ENCODE peak calls at places on chromosomes 12 and 14, in eight cellular contexts. D, A, U, O, J, Z, S and F are unnamed samples.

GRCh38 chr14:87264796-87265195 is 728.2 kb downstream of the GALC start:
- DNase-seq in J (no peak), O (no peak), Z (no peak), D (no peak), S (no peak), A (no peak), U (peak), F (no peak)

GRCh38 chr12:27398466-27398865 is 48.1 kb upstream of the SMCO2 start:
- DNase-seq in Z (no peak), S (no peak), D (no peak), J (no peak), O (no peak), U (no peak), A (no peak), F (no peak)

GRCh38 chr12:3789838-3790237 is 36.9 kb upstream of the CRACR2A start:
- DNase-seq in D (no peak), A (no peak), Z (no peak), S (no peak), J (peak), O (no peak), U (no peak), F (no peak)

GRCh38 chr14:79016828-79017505 is 846.8 kb downstream of the NRXN3 start:
- DNase-seq in D (no peak), J (no peak), Z (no peak), O (no peak), S (peak), A (no peak), U (peak), F (peak)

GRCh38 chr12:104668274-104668718 is 211.5 kb downstream of the CHST11 start:
- DNase-seq in A (no peak), Z (no peak), S (no peak), D (peak), O (no peak), U (no peak), J (no peak), F (no peak)

GRCh38 chr12:124391340-124392261 is 96.7 kb downstream of the RFLNA start:
- DNase-seq in Z (peak), J (no peak), U (peak), O (no peak), D (no peak), A (peak), S (peak), F (peak)

GRCh38 chr12:123094349-123095073 is 56.4 kb downstream of the PITPNM2 start:
- DNase-seq in J (no peak), O (no peak), D (peak), S (peak), Z (no peak), U (peak), A (no peak), F (peak)

GRCh38 chr12:121992059-121992879 is 29.4 kb upstream of the BCL7A start:
- DNase-seq in J (no peak), S (peak), D (no peak), A (peak), O (no peak), Z (peak), U (peak), F (peak)

GRCh38 chr14:55077691-55078151 is 26.3 kb downstream of the MAPK1IP1L start:
- DNase-seq in S (no peak), D (peak), U (no peak), O (no peak), J (no peak), A (no peak), Z (no peak), F (no peak)

GRCh38 chr12:107109726-107110518 is 16.6 kb upstream of the CRY1 start:
- DNase-seq in A (no peak), D (no peak), Z (no peak), S (no peak), U (no peak), O (no peak), J (no peak), F (no peak)

GRCh38 chr14:63438065-63438757 is 105.0 kb downstream of the PPP2R5E start:
- DNase-seq in S (peak), Z (no peak), D (peak), A (peak), J (peak), U (peak), O (no peak), F (peak)

GRCh38 chr12:127582074-127582473 is 684.9 kb upstream of the TMEM132C start:
- DNase-seq in Z (no peak), O (no peak), S (no peak), A (no peak), J (no peak), U (no peak), D (no peak), F (no peak)

GRCh38 chr14:105861985-105862465 is 335.6 kb downstream of the TMEM121 start:
- DNase-seq in U (no peak), D (no peak), A (peak), S (no peak), Z (no peak), O (no peak), J (no peak), F (no peak)

GRCh38 chr14:22268875-22269274 is 320.1 kb downstream of the DAD1 start:
- DNase-seq in J (no peak), O (no peak), D (no peak), Z (no peak), U (peak), S (no peak), A (no peak), F (no peak)

GRCh38 chr12:64181504-64182291 is 40.4 kb downstream of the KICS2 start:
- DNase-seq in O (no peak), A (no peak), Z (no peak), J (peak), S (peak), D (peak), U (peak), F (peak)

GRCh38 chr12:31737763-31738162 is 8.9 kb upstream of the AMN1 start:
- DNase-seq in J (no peak), O (no peak), S (no peak), A (peak), U (no peak), D (no peak), Z (no peak), F (no peak)

GRCh38 chr12:43113616-43114015 is 438.4 kb downstream of the ADAMTS20 start:
- DNase-seq in U (no peak), O (no peak), D (no peak), S (no peak), Z (no peak), A (no peak), J (no peak), F (no peak)

GRCh38 chr14:73991097-73991496 is 28.0 kb downstream of the ENTPD5 start:
- DNase-seq in U (no peak), Z (no peak), A (no peak), J (no peak), S (no peak), D (no peak), O (no peak), F (no peak)

GRCh38 chr12:122030427-122030825 is 8.7 kb downstream of the BCL7A start:
- DNase-seq in S (no peak), D (no peak), J (no peak), O (no peak), A (no peak), Z (no peak), U (no peak), F (no peak)

GRCh38 chr12:107134558-107134957 is 41.2 kb upstream of the CRY1 start:
- DNase-seq in O (peak), Z (no peak), U (peak), A (peak), J (peak), S (peak), D (peak), F (no peak)

GRCh38 chr14:83863042-83863441 is 1666.9 kb upstream of the FLRT2 start:
- DNase-seq in J (no peak), O (no peak), A (no peak), Z (no peak), U (no peak), D (no peak), S (no peak), F (no peak)

GRCh38 chr12:65537978-65538377 is 259.5 kb downstream of the MSRB3 start:
- DNase-seq in A (no peak), S (no peak), Z (no peak), O (no peak), D (no peak), J (no peak), U (no peak), F (no peak)

GRCh38 chr12:120364487-120364886 is 4.5 kb downstream of the MSI1 start:
- DNase-seq in S (no peak), J (no peak), O (no peak), D (no peak), A (no peak), Z (no peak), U (no peak), F (no peak)